ENCODE peak calls at places on chromosome 21, in four cellular contexts. C is tibial nerve, A is A549, O is GM12878. E is an unnamed sample.

GRCh38 chr21:18164483-18164882 is 80.2 kb upstream of the CHODL start:
- DNase-seq in C (no peak), O (no peak), A (no peak), E (no peak)

GRCh38 chr21:27693376-27693775 is 726.5 kb upstream of the ADAMTS5 start:
- DNase-seq in A (no peak), C (no peak), O (no peak), E (no peak)

GRCh38 chr21:29523646-29524045 is 224.9 kb downstream of the BACH1 start:
- DNase-seq in C (peak; percentile 12), O (no peak), A (no peak), E (no peak)

GRCh38 chr21:45378258-45378966 is 26.6 kb upstream of the COL18A1 start:
- DNase-seq in C (no peak), O (no peak), A (peak; percentile 43), E (peak; percentile 53)

GRCh38 chr21:46286668-46286982 is 483 bp downstream of the YBEY start:
- DNase-seq in O (no peak), C (no peak), A (no peak), E (no peak)

GRCh38 chr21:28671549-28672195 is 321.0 kb downstream of the LTN1 start:
- DNase-seq in C (no peak), O (no peak), A (no peak), E (no peak)

GRCh38 chr21:43805275-43805800 is 16.0 kb downstream of the RRP1 start:
- DNase-seq in O (peak; percentile 98), A (no peak), C (no peak), E (no peak)

GRCh38 chr21:45039309-45040113 is 34.9 kb upstream of the ADARB1 start:
- DNase-seq in C (no peak), O (no peak), A (no peak), E (no peak)

GRCh38 chr21:43736224-43736883 is 17.4 kb downstream of the PDXK start:
- DNase-seq in C (no peak), O (no peak), A (no peak), E (peak; percentile 60)

GRCh38 chr21:46268371-46268770 is 17.0 kb downstream of the MCM3AP start:
- DNase-seq in A (no peak), O (no peak), C (no peak), E (no peak)

GRCh38 chr21:45203983-45204382 is 83.7 kb downstream of the POFUT2 start:
- DNase-seq in A (no peak), O (no peak), C (no peak), E (no peak)

GRCh38 chr21:27674037-27674436 is 707.1 kb upstream of the ADAMTS5 start:
- DNase-seq in A (no peak), O (no peak), C (no peak), E (no peak)

GRCh38 chr21:27622636-27623035 is 655.7 kb upstream of the ADAMTS5 start:
- DNase-seq in O (no peak), C (no peak), A (no peak), E (no peak)

GRCh38 chr21:29384608-29385359 is 86.1 kb downstream of the BACH1 start:
- DNase-seq in A (no peak), O (no peak), C (no peak), E (no peak)

GRCh38 chr21:45747233-45747766 is 103.8 kb downstream of the PCBP3 start:
- DNase-seq in C (no peak), A (no peak), O (no peak), E (no peak)

GRCh38 chr21:18716578-18717138 is 313.1 kb upstream of the TMPRSS15 start:
- DNase-seq in C (no peak), O (no peak), A (no peak), E (no peak)

GRCh38 chr21:44618504-44618903 is 6.6 kb downstream of the KRTAP10-8 start:
- DNase-seq in C (peak; percentile 25), O (no peak), A (peak; percentile 14), E (peak; percentile 66)

GRCh38 chr21:27408826-27409225 is 441.9 kb upstream of the ADAMTS5 start:
- DNase-seq in O (no peak), A (no peak), C (no peak), E (no peak)

GRCh38 chr21:38171723-38172344 is 85.0 kb upstream of the KCNJ15 start:
- DNase-seq in A (peak; percentile 41), O (no peak), C (no peak), E (no peak)

GRCh38 chr21:45409466-45410150 is 4.6 kb downstream of the COL18A1 start:
- DNase-seq in C (no peak), O (no peak), A (no peak), E (peak; percentile 74)

GRCh38 chr21:44279621-44280260 is 5.9 kb upstream of the AIRE start:
- DNase-seq in O (no peak), C (no peak), A (no peak), E (no peak)

GRCh38 chr21:45319461-45320211 is 31.9 kb upstream of the POFUT2 start:
- DNase-seq in A (peak; percentile 68), C (no peak), O (no peak), E (peak; percentile 77)

GRCh38 chr21:45607021-45607921 is 36.3 kb upstream of the PCBP3 start:
- DNase-seq in A (peak; percentile 49), C (no peak), O (no peak), E (no peak)

GRCh38 chr21:46509760-46510159 is 51.1 kb downstream of the DIP2A start:
- DNase-seq in O (no peak), A (peak; percentile 44), C (no peak), E (no peak)

GRCh38 chr21:44423941-44424607 is 31.2 kb upstream of the LRRC3 start:
- DNase-seq in A (no peak), O (no peak), C (no peak), E (peak; percentile 40)

GRCh38 chr21:37396855-37397254 is 30.3 kb downstream of the DYRK1A start:
- DNase-seq in A (no peak), O (no peak), C (no peak), E (no peak)

GRCh38 chr21:16624468-16625102 is 888.3 kb upstream of the CXADR start:
- DNase-seq in A (no peak), O (no peak), C (no peak), E (no peak)

GRCh38 chr21:36732761-36733160 is 33.8 kb downstream of the SIM2 start:
- DNase-seq in O (no peak), C (no peak), A (no peak), E (no peak)

GRCh38 chr21:46080171-46081021 is 17.5 kb upstream of the COL6A2 start:
- DNase-seq in C (peak; percentile 4), A (no peak), O (no peak), E (peak; percentile 84)

GRCh38 chr21:44933199-44933937 is 6.5 kb upstream of the SLX9 start:
- DNase-seq in C (no peak), O (no peak), A (no peak), E (no peak)

GRCh38 chr21:18801468-18801867 is 397.9 kb upstream of the TMPRSS15 start:
- DNase-seq in A (peak; percentile 0), C (no peak), O (no peak), E (no peak)

GRCh38 chr21:42009831-42010506 is at the start of gene ZBTB21:
- DNase-seq in C (peak; percentile 96), O (peak; percentile 96), A (peak; percentile 96), E (peak; percentile 99)
- TF ChIP-seq CTCF in C (peak; percentile 45), O (no peak), A (no peak), E (no peak)

GRCh38 chr21:35316933-35317332 is 267.8 kb upstream of the RUNX1 start:
- DNase-seq in C (no peak), A (no peak), O (no peak), E (no peak)

GRCh38 chr21:35311985-35312384 is 262.9 kb upstream of the RUNX1 start:
- DNase-seq in O (no peak), C (no peak), A (no peak), E (no peak)

GRCh38 chr21:35316456-35316855 is 267.4 kb upstream of the RUNX1 start:
- DNase-seq in C (no peak), A (no peak), O (no peak), E (no peak)

GRCh38 chr21:35319684-35320083 is 270.6 kb upstream of the RUNX1 start:
- DNase-seq in A (no peak), O (no peak), C (no peak), E (no peak)

DNA sequence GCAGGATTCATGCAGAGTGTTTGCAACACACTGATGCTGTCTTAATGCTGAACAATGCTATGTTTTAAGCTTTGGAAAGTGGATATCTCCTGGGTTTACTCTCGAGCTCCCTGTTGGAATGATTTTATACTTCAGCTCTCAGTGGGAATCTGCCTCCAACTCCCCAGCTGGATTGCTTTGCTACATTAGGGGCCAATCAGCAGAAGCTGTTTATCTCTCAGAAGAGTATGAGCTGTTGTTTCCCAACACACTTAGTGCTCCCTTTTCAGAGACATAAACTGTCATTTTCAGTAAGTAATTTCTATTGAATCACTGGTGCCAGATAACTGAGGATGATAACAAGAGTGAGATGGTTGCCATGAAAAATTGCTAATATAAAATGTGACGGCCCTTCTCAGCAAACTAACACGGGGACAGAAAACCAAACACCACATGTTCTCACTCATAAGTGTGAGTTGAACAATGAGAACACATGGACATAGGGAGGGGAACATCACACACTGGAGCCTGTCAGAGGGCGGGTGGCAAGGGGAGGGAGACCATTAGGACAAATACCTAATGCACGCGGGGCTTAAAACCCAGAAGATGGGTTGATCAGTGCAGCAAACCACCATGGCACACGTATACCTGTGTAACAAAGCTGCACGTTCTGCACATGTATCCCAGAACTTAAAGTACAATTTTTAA is 265.9 kb upstream of the RUNX1 start:
- DNase-seq in C (no peak), O (no peak), A (no peak), E (peak; percentile 73)
- H3K27ac ChIP-seq in C (no peak overlapping the region), O (no peak overlapping the region), A (no peak overlapping the region), E (no peak overlapping the region)

GRCh38 chr21:39318091-39318959 is 4.9 kb upstream of the BRWD1 start:
- DNase-seq in A (no peak), C (no peak), O (no peak), E (no peak)

GRCh38 chr21:39319251-39319756 is 5.9 kb upstream of the BRWD1 start:
- DNase-seq in A (no peak), O (no peak), C (peak; percentile 25), E (peak; percentile 84)

GRCh38 chr21:39321424-39321823 is 8.0 kb upstream of the BRWD1 start:
- DNase-seq in A (peak; percentile 14), O (no peak), C (no peak), E (no peak)

GRCh38 chr21:39317134-39318090 is 4.0 kb upstream of the BRWD1 start:
- DNase-seq in C (no peak), O (no peak), A (no peak), E (no peak)

DNA sequence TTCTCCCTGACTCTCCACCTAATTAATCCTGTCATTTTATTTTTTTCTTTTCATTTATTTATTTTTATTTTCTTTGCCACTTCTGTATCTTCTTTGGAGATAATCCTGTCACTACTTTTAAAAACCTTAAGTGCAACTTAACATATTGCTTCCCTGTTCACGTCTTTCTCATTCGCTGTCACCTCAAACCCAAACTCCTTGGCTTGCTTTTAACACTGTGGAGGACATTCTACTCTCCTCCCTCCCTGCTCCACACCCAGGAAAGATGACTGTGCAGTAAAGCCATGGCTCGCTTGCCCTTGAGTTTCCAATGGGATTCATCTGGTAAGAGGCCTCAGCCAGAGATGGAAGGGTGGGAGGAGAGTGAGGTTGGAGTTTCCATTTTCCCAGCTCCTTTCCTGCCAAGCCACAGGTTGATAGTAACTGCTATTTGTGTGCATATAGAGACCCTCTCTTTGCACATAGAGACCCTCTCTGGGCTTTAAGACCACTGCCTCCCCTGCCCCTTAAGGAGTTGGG is 6.4 kb upstream of the BRWD1 start:
- DNase-seq in A (peak; percentile 25), C (no peak), O (no peak), E (no peak)
- TF ChIP-seq EP300 in A (no peak), C (no peak), O (no peak), E (no peak)

DNA sequence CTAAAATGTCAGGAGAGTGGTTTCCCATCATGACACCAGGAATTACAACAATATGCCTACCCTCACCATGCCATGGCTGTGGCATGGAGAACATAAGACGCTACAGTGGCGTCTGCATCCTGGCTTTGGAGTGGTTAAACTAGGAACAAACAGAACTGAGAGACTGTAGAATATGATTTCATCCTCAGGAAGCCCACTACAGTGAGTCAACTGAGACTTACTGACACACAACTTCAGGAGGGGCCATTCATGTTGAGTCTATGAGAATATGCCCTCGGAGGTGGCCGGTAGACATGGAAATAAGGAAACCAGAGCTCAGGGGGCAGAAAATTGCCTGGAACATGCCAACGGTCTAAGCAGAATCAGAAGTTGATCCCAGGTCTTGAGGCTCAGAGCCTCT is 5.8 kb upstream of the BACE2 start:
- DNase-seq in O (no peak), A (no peak), C (no peak), E (no peak)
- TF ChIP-seq CTCF in O (no peak), A (no peak), C (no peak), E (no peak)